ENCODE peak calls at places on chromosomes 12 and 14, in six cellular contexts. U is erythroblast, J is H7, H is head of caudate nucleus, I is NCI-H1694 treated with DMSO at 0.1 percent for 48 hours, A is fibroblast of pulmonary artery. X is an unnamed sample.

GRCh38 chr14:83992857-83993256 is 1537.1 kb upstream of the FLRT2 start:
- DNase-seq in U (no peak), J (no peak), H (no peak), I (no peak), A (no peak), X (peak)

GRCh38 chr12:124509676-124510300 is 57.6 kb downstream of the NCOR2 start:
- DNase-seq in U (no peak), J (peak), H (peak), I (no peak), A (peak), X (peak)

GRCh38 chr12:122840580-122841513 is 5.6 kb downstream of the HIP1R start:
- DNase-seq in U (no peak), J (peak), H (no peak), I (no peak), A (no peak), X (no peak)

GRCh38 chr14:98926151-98926550 is 345.8 kb downstream of the BCL11B start:
- DNase-seq in U (no peak), J (no peak), H (no peak), I (no peak), A (no peak), X (no peak)

GRCh38 chr14:104593241-104593701 is 11.3 kb downstream of the TMEM179 start:
- DNase-seq in U (no peak), J (peak), H (no peak), I (no peak), A (no peak), X (no peak)

GRCh38 chr12:107349008-107349747 is 255.8 kb upstream of the CRY1 start:
- DNase-seq in U (no peak), J (no peak), H (peak), I (peak), A (peak), X (peak)

GRCh38 chr12:116717466-116718457 is 20.1 kb downstream of the SPRING1 start:
- DNase-seq in U (no peak), J (no peak), H (peak), I (no peak), A (peak), X (peak)

GRCh38 chr14:81710232-81710845 is 176.7 kb upstream of the SEL1L start:
- DNase-seq in U (peak), J (no peak), H (peak), I (peak), A (peak), X (peak)